ENCODE peak calls at places on chromosomes 1 and 21, in six cellular contexts. One of them, this sample, is unnamed.

GRCh38 chr1:86515597-86515996 is 31.3 kb upstream of the CLCA4 start:
- DNase-seq in esophagus squamous epithelium: no peak
- DNase-seq in fibroblast of lung: peak
- DNase-seq in thoracic aorta: no peak
- DNase-seq in A549: peak
- DNase-seq in astrocyte of the spinal cord: no peak
- DNase-seq in this sample: no peak

GRCh38 chr1:233478611-233479010 is 135.3 kb upstream of the KCNK1 start:
- DNase-seq in thoracic aorta: no peak
- DNase-seq in fibroblast of lung: no peak
- DNase-seq in astrocyte of the spinal cord: no peak
- DNase-seq in A549: no peak
- DNase-seq in esophagus squamous epithelium: no peak
- DNase-seq in this sample: no peak

GRCh38 chr1:29985376-29985945 is 737.9 kb downstream of the MATN1 start:
- DNase-seq in thoracic aorta: no peak
- DNase-seq in astrocyte of the spinal cord: no peak
- DNase-seq in fibroblast of lung: no peak
- DNase-seq in A549: no peak
- DNase-seq in esophagus squamous epithelium: no peak
- DNase-seq in this sample: no peak

GRCh38 chr1:239174880-239175279 is 211.5 kb upstream of the CHRM3 start:
- DNase-seq in A549: no peak
- DNase-seq in thoracic aorta: no peak
- DNase-seq in fibroblast of lung: no peak
- DNase-seq in astrocyte of the spinal cord: no peak
- DNase-seq in esophagus squamous epithelium: no peak
- DNase-seq in this sample: no peak

GRCh38 chr1:242523282-242523967 is 1.1 kb downstream of the PLD5 start:
- DNase-seq in fibroblast of lung: peak
- DNase-seq in thoracic aorta: no peak
- DNase-seq in esophagus squamous epithelium: no peak
- DNase-seq in astrocyte of the spinal cord: no peak
- DNase-seq in A549: peak
- DNase-seq in this sample: no peak

GRCh38 chr1:100622037-100622436 is 84.1 kb downstream of the GPR88 start:
- DNase-seq in astrocyte of the spinal cord: peak
- DNase-seq in A549: peak
- DNase-seq in esophagus squamous epithelium: no peak
- DNase-seq in thoracic aorta: peak
- DNase-seq in fibroblast of lung: peak
- DNase-seq in this sample: peak

GRCh38 chr1:10599194-10599861 is 124.6 kb downstream of the PEX14 start:
- DNase-seq in thoracic aorta: no peak
- DNase-seq in esophagus squamous epithelium: no peak
- DNase-seq in fibroblast of lung: peak
- DNase-seq in astrocyte of the spinal cord: peak
- DNase-seq in A549: peak
- DNase-seq in this sample: no peak

GRCh38 chr1:21783679-21784603 is 992 bp upstream of the USP48 start:
- DNase-seq in astrocyte of the spinal cord: peak
- DNase-seq in fibroblast of lung: peak
- DNase-seq in A549: peak
- DNase-seq in thoracic aorta: no peak
- DNase-seq in esophagus squamous epithelium: no peak
- DNase-seq in this sample: no peak

GRCh38 chr1:15295676-15296075 is 48.7 kb downstream of the FHAD1 start:
- DNase-seq in esophagus squamous epithelium: no peak
- DNase-seq in astrocyte of the spinal cord: no peak
- DNase-seq in thoracic aorta: no peak
- DNase-seq in A549: no peak
- DNase-seq in fibroblast of lung: no peak
- DNase-seq in this sample: no peak

GRCh38 chr1:85571830-85572229 is 8.7 kb upstream of the CCN1 start:
- DNase-seq in esophagus squamous epithelium: no peak
- DNase-seq in A549: no peak
- DNase-seq in fibroblast of lung: no peak
- DNase-seq in astrocyte of the spinal cord: no peak
- DNase-seq in thoracic aorta: no peak
- DNase-seq in this sample: no peak

GRCh38 chr1:36322085-36322785 is 1.2 kb downstream of the EVA1B start:
- DNase-seq in thoracic aorta: no peak
- DNase-seq in esophagus squamous epithelium: no peak
- DNase-seq in fibroblast of lung: peak
- DNase-seq in astrocyte of the spinal cord: no peak
- DNase-seq in A549: no peak
- DNase-seq in this sample: no peak

GRCh38 chr1:203200059-203200553 is 13.6 kb upstream of the CHI3L1 start:
- DNase-seq in fibroblast of lung: peak
- DNase-seq in thoracic aorta: no peak
- DNase-seq in astrocyte of the spinal cord: no peak
- DNase-seq in A549: no peak
- DNase-seq in esophagus squamous epithelium: no peak
- DNase-seq in this sample: peak

GRCh38 chr1:15033264-15033663 is 120.3 kb upstream of the TMEM51 start:
- DNase-seq in A549: no peak
- DNase-seq in esophagus squamous epithelium: no peak
- DNase-seq in astrocyte of the spinal cord: peak
- DNase-seq in thoracic aorta: no peak
- DNase-seq in fibroblast of lung: peak
- DNase-seq in this sample: no peak

DNA sequence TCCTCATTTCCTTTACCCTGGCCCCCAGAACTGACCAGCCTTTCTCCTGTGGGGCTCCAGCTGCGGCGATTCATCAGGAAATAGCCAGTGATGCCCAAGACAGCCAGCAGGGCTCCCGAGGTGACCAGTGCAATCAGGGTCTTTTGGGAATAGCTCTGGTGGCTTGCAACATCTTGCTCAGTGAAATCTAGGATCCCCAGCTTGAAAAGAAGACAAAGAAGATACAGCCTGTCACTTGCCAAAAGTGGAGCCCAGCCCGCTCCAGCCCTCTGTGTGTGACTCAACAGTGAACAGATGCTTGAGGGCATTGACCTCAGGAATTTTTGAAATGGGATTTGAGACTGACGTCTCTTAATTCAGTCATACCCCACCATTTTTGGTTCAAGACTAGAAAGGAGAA is 22.3 kb downstream of the CD34 start:
- DNase-seq in fibroblast of lung: no peak
- DNase-seq in esophagus squamous epithelium: no peak
- DNase-seq in thoracic aorta: no peak
- DNase-seq in astrocyte of the spinal cord: no peak
- DNase-seq in A549: no peak
- DNase-seq in this sample: peak
- TF ChIP-seq CTCF in fibroblast of lung: peak
- TF ChIP-seq CTCF in esophagus squamous epithelium: no peak
- TF ChIP-seq CTCF in thoracic aorta: no peak
- TF ChIP-seq CTCF in astrocyte of the spinal cord: peak
- TF ChIP-seq CTCF in A549: no peak
- TF ChIP-seq CTCF in this sample: no peak

GRCh38 chr1:11674488-11674887 is 6.5 kb downstream of the MAD2L2 start:
- DNase-seq in A549: no peak
- DNase-seq in fibroblast of lung: no peak
- DNase-seq in astrocyte of the spinal cord: no peak
- DNase-seq in esophagus squamous epithelium: no peak
- DNase-seq in thoracic aorta: no peak
- DNase-seq in this sample: no peak

GRCh38 chr1:11678442-11678841 is 2.5 kb downstream of the MAD2L2 start:
- DNase-seq in fibroblast of lung: no peak
- DNase-seq in A549: no peak
- DNase-seq in thoracic aorta: no peak
- DNase-seq in esophagus squamous epithelium: no peak
- DNase-seq in astrocyte of the spinal cord: no peak
- DNase-seq in this sample: no peak

GRCh38 chr1:11676386-11677103 is 4.4 kb downstream of the MAD2L2 start:
- DNase-seq in esophagus squamous epithelium: no peak
- DNase-seq in thoracic aorta: no peak
- DNase-seq in astrocyte of the spinal cord: no peak
- DNase-seq in fibroblast of lung: no peak
- DNase-seq in A549: no peak
- DNase-seq in this sample: no peak

GRCh38 chr1:11673089-11673769 is 7.7 kb downstream of the MAD2L2 start:
- DNase-seq in esophagus squamous epithelium: no peak
- DNase-seq in astrocyte of the spinal cord: no peak
- DNase-seq in thoracic aorta: no peak
- DNase-seq in fibroblast of lung: no peak
- DNase-seq in A549: no peak
- DNase-seq in this sample: no peak

DNA sequence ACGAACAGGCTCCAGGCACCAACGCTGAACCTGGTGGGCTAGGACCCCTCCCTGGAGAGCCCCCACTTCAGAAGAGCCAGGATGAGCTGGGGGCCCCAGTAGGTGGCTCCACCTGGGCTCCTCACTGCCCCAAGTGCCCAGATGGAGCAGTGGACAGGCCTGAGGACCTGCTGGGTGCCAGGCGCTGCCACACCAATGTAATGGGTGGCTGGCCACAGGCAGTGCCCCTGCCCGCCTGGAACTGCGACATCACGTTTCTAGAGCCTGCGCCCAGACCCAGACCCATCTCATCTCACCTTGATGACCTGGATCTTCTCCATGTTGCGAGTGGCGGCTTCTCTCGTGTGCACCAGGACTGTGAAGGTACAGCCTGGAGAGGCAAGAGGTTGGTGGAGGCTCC is 5.6 kb downstream of the MAD2L2 start:
- DNase-seq in A549: no peak
- DNase-seq in fibroblast of lung: no peak
- DNase-seq in esophagus squamous epithelium: no peak
- DNase-seq in thoracic aorta: no peak
- DNase-seq in astrocyte of the spinal cord: no peak
- DNase-seq in this sample: no peak
- TF ChIP-seq CTCF in A549: no peak
- TF ChIP-seq CTCF in fibroblast of lung: no peak
- TF ChIP-seq CTCF in esophagus squamous epithelium: no peak
- TF ChIP-seq CTCF in thoracic aorta: no peak
- TF ChIP-seq CTCF in astrocyte of the spinal cord: no peak
- TF ChIP-seq CTCF in this sample: no peak

GRCh38 chr1:199057284-199057683 is 418.4 kb downstream of the PTPRC start:
- DNase-seq in thoracic aorta: no peak
- DNase-seq in esophagus squamous epithelium: no peak
- DNase-seq in fibroblast of lung: no peak
- DNase-seq in astrocyte of the spinal cord: no peak
- DNase-seq in A549: no peak
- DNase-seq in this sample: no peak

GRCh38 chr1:199056721-199057120 is 417.9 kb downstream of the PTPRC start:
- DNase-seq in esophagus squamous epithelium: no peak
- DNase-seq in fibroblast of lung: no peak
- DNase-seq in astrocyte of the spinal cord: no peak
- DNase-seq in A549: no peak
- DNase-seq in thoracic aorta: no peak
- DNase-seq in this sample: no peak

DNA sequence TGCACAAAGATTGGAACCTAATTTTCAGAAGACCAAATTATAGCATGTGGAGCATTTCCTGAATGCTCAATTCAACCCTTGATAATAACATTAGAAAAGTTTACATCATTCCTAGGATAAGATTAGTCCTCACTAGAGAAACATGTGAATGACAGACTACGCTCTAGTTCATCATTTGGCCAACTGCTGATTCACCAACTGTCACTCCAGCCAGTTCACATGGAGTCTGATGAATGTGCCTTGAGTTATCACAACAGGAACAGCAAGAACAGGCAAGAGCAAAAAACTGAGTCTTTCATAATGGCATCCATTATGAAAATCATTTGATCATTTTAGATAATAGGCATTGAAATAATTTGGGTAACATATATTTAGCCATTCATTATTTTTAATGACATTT is 415.9 kb downstream of the PTPRC start:
- DNase-seq in A549: no peak
- DNase-seq in esophagus squamous epithelium: no peak
- DNase-seq in thoracic aorta: no peak
- DNase-seq in astrocyte of the spinal cord: no peak
- DNase-seq in fibroblast of lung: no peak
- DNase-seq in this sample: no peak
- TF ChIP-seq CTCF in A549: no peak
- TF ChIP-seq CTCF in esophagus squamous epithelium: no peak
- TF ChIP-seq CTCF in thoracic aorta: no peak
- TF ChIP-seq CTCF in astrocyte of the spinal cord: no peak
- TF ChIP-seq CTCF in fibroblast of lung: no peak
- TF ChIP-seq CTCF in this sample: no peak

GRCh38 chr21:42829417-42829816 is 49.9 kb downstream of the WDR4 start:
- DNase-seq in astrocyte of the spinal cord: no peak
- DNase-seq in A549: no peak
- DNase-seq in fibroblast of lung: no peak
- DNase-seq in thoracic aorta: no peak
- DNase-seq in esophagus squamous epithelium: no peak
- DNase-seq in this sample: no peak

GRCh38 chr21:42829954-42830353 is 49.4 kb downstream of the WDR4 start:
- DNase-seq in fibroblast of lung: no peak
- DNase-seq in thoracic aorta: no peak
- DNase-seq in A549: no peak
- DNase-seq in esophagus squamous epithelium: no peak
- DNase-seq in astrocyte of the spinal cord: no peak
- DNase-seq in this sample: no peak

GRCh38 chr21:42827588-42827987 is 51.8 kb downstream of the WDR4 start:
- DNase-seq in thoracic aorta: no peak
- DNase-seq in A549: no peak
- DNase-seq in fibroblast of lung: no peak
- DNase-seq in esophagus squamous epithelium: no peak
- DNase-seq in astrocyte of the spinal cord: no peak
- DNase-seq in this sample: no peak

GRCh38 chr21:42833439-42833815 is 45.9 kb downstream of the WDR4 start:
- DNase-seq in thoracic aorta: no peak
- DNase-seq in astrocyte of the spinal cord: no peak
- DNase-seq in esophagus squamous epithelium: no peak
- DNase-seq in A549: peak
- DNase-seq in fibroblast of lung: peak
- DNase-seq in this sample: no peak

DNA sequence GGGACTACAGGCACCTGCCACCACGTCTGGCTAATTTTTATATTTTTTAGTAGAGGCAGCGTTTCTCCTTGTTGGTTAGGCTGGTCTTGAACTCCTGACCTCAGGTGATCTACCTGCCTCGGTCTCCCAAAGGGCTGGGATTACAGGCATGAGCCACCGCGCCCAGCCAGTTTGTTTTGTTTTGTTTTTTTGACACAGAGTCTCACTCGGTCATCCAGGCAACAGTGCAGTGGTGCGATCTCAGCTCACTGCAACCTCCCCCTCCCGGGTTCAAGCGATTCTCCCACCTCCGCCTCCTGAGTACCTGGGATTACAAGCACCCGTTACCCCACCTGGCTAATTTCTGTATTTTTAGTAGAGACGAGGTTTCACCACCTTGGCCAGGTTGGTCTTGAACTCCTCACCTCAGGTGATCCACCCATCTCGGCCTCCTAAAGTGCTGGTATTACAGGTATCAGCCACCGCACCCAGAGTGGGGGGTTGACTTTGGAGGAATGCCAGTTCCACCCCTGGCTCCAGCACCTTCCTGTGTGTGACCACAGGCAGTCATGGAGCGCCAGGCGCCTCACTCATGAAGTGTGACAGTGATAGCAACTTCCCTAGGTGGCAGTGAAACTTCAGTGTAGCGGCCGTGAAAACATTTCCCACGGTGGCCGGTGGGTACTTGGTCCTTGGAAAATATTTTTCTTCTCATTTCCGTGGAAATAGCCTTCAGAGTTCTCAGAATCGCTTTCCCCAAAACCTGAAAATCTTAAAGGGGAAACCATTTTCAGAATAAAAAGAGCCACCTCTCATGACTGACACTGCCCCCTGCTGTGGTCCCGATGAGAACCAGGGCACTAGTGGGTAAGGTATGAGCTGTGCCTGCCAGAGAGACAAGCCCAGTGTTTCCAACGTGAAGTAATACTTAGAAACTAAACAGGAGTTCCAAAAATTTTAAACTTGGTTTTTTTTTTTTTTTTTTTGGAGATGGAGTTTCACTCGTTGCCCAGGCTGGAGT is 48.6 kb downstream of the WDR4 start:
- DNase-seq in fibroblast of lung: no peak
- DNase-seq in esophagus squamous epithelium: no peak
- DNase-seq in thoracic aorta: no peak
- DNase-seq in A549: no peak
- DNase-seq in astrocyte of the spinal cord: no peak
- DNase-seq in this sample: no peak
- TF ChIP-seq CTCF in fibroblast of lung: no peak
- TF ChIP-seq CTCF in esophagus squamous epithelium: no peak
- TF ChIP-seq CTCF in thoracic aorta: no peak
- TF ChIP-seq CTCF in A549: no peak
- TF ChIP-seq CTCF in astrocyte of the spinal cord: no peak
- TF ChIP-seq CTCF in this sample: no peak